ENCODE peak calls at places on chromosomes 11 and 22, in nine cellular contexts. One of them, this sample, is unnamed.

GRCh38 chr11:47768090-47768620 is 1.0 kb upstream of the FNBP4 start:
- DNase-seq in fibroblast of mammary gland: peak; percentile 78
- DNase-seq in ascending aorta: peak; percentile 20
- DNase-seq in prostate gland: peak; percentile 51
- DNase-seq in tibial artery: peak; percentile 84
- DNase-seq in psoas muscle: peak; percentile 59
- DNase-seq in bronchial epithelial cell: peak; percentile 71
- DNase-seq in neuronal stem cell: peak; percentile 15
- DNase-seq in NB4: peak; percentile 39
- DNase-seq in this sample: no peak

GRCh38 chr11:58813693-58814092 is 30.8 kb downstream of the GLYATL2 start:
- DNase-seq in tibial artery: no peak
- DNase-seq in prostate gland: no peak
- DNase-seq in psoas muscle: no peak
- DNase-seq in neuronal stem cell: no peak
- DNase-seq in bronchial epithelial cell: no peak
- DNase-seq in ascending aorta: no peak
- DNase-seq in NB4: peak; percentile 16
- DNase-seq in fibroblast of mammary gland: peak; percentile 18
- DNase-seq in this sample: no peak

GRCh38 chr11:17745032-17745772 is 10.6 kb downstream of the KCNC1 start:
- DNase-seq in bronchial epithelial cell: no peak
- DNase-seq in tibial artery: peak; percentile 60
- DNase-seq in psoas muscle: no peak
- DNase-seq in fibroblast of mammary gland: no peak
- DNase-seq in ascending aorta: no peak
- DNase-seq in NB4: no peak
- DNase-seq in prostate gland: no peak
- DNase-seq in neuronal stem cell: no peak
- DNase-seq in this sample: no peak

GRCh38 chr22:44410396-44411056 is 87.5 kb downstream of the RTL6 start:
- DNase-seq in psoas muscle: no peak
- DNase-seq in neuronal stem cell: no peak
- DNase-seq in tibial artery: peak; percentile 48
- DNase-seq in bronchial epithelial cell: peak; percentile 52
- DNase-seq in prostate gland: no peak
- DNase-seq in NB4: no peak
- DNase-seq in ascending aorta: no peak
- DNase-seq in fibroblast of mammary gland: no peak
- DNase-seq in this sample: no peak

GRCh38 chr11:75420224-75421034 is 12.6 kb downstream of the KLHL35 start:
- DNase-seq in neuronal stem cell: no peak
- DNase-seq in tibial artery: no peak
- DNase-seq in fibroblast of mammary gland: no peak
- DNase-seq in psoas muscle: no peak
- DNase-seq in ascending aorta: no peak
- DNase-seq in bronchial epithelial cell: no peak
- DNase-seq in NB4: no peak
- DNase-seq in prostate gland: no peak
- DNase-seq in this sample: no peak

GRCh38 chr22:24965822-24966626 is 13.5 kb downstream of the KIAA1671 start:
- DNase-seq in prostate gland: peak; percentile 43
- DNase-seq in neuronal stem cell: no peak
- DNase-seq in ascending aorta: no peak
- DNase-seq in bronchial epithelial cell: peak; percentile 82
- DNase-seq in fibroblast of mammary gland: no peak
- DNase-seq in NB4: no peak
- DNase-seq in tibial artery: no peak
- DNase-seq in psoas muscle: peak; percentile 41
- DNase-seq in this sample: no peak

GRCh38 chr22:30947163-30947820 is 21.3 kb downstream of the MORC2 start:
- DNase-seq in prostate gland: peak; percentile 65
- DNase-seq in fibroblast of mammary gland: no peak
- DNase-seq in NB4: no peak
- DNase-seq in neuronal stem cell: peak; percentile 62
- DNase-seq in tibial artery: peak; percentile 78
- DNase-seq in bronchial epithelial cell: peak; percentile 80
- DNase-seq in ascending aorta: no peak
- DNase-seq in psoas muscle: no peak
- DNase-seq in this sample: no peak

GRCh38 chr11:127766734-127767133 is 766.2 kb upstream of the KIRREL3 start:
- DNase-seq in fibroblast of mammary gland: no peak
- DNase-seq in psoas muscle: no peak
- DNase-seq in prostate gland: no peak
- DNase-seq in tibial artery: no peak
- DNase-seq in bronchial epithelial cell: no peak
- DNase-seq in NB4: no peak
- DNase-seq in ascending aorta: no peak
- DNase-seq in neuronal stem cell: no peak
- DNase-seq in this sample: no peak

GRCh38 chr11:62554377-62554776 is 7.8 kb upstream of the AHNAK start:
- DNase-seq in ascending aorta: no peak
- DNase-seq in psoas muscle: peak; percentile 70
- DNase-seq in tibial artery: peak; percentile 72
- DNase-seq in fibroblast of mammary gland: no peak
- DNase-seq in neuronal stem cell: no peak
- DNase-seq in bronchial epithelial cell: no peak
- DNase-seq in prostate gland: no peak
- DNase-seq in NB4: no peak
- DNase-seq in this sample: no peak
- H3K4me3 ChIP-seq in ascending aorta: no peak overlapping the region
- H3K4me3 ChIP-seq in psoas muscle: peak overlapping the region; percentile 41
- H3K4me3 ChIP-seq in tibial artery: no peak overlapping the region
- H3K4me3 ChIP-seq in fibroblast of mammary gland: peak overlapping the region; percentile 14
- H3K4me3 ChIP-seq in neuronal stem cell: no peak overlapping the region
- H3K4me3 ChIP-seq in bronchial epithelial cell: no peak overlapping the region
- H3K4me3 ChIP-seq in prostate gland: no peak overlapping the region
- H3K4me3 ChIP-seq in NB4: no peak overlapping the region
- H3K4me3 ChIP-seq in this sample: no peak overlapping the region

GRCh38 chr11:2382129-2382517 is 5.0 kb downstream of the CD81 start:
- DNase-seq in fibroblast of mammary gland: no peak
- DNase-seq in prostate gland: no peak
- DNase-seq in bronchial epithelial cell: no peak
- DNase-seq in tibial artery: no peak
- DNase-seq in ascending aorta: no peak
- DNase-seq in neuronal stem cell: no peak
- DNase-seq in psoas muscle: no peak
- DNase-seq in NB4: no peak
- DNase-seq in this sample: no peak

GRCh38 chr11:2380807-2381350 is 3.8 kb downstream of the CD81 start:
- DNase-seq in prostate gland: no peak
- DNase-seq in NB4: peak; percentile 88
- DNase-seq in fibroblast of mammary gland: peak; percentile 47
- DNase-seq in neuronal stem cell: no peak
- DNase-seq in ascending aorta: peak; percentile 63
- DNase-seq in bronchial epithelial cell: no peak
- DNase-seq in tibial artery: peak; percentile 89
- DNase-seq in psoas muscle: peak; percentile 77
- DNase-seq in this sample: no peak

GRCh38 chr11:2382927-2383822 is 6.1 kb downstream of the CD81 start:
- DNase-seq in prostate gland: no peak
- DNase-seq in tibial artery: no peak
- DNase-seq in bronchial epithelial cell: no peak
- DNase-seq in fibroblast of mammary gland: peak; percentile 67
- DNase-seq in NB4: peak; percentile 26
- DNase-seq in ascending aorta: no peak
- DNase-seq in neuronal stem cell: no peak
- DNase-seq in psoas muscle: peak; percentile 81
- DNase-seq in this sample: no peak

GRCh38 chr11:2380396-2380795 is 3.3 kb downstream of the CD81 start:
- DNase-seq in tibial artery: no peak
- DNase-seq in neuronal stem cell: no peak
- DNase-seq in psoas muscle: no peak
- DNase-seq in NB4: no peak
- DNase-seq in fibroblast of mammary gland: no peak
- DNase-seq in bronchial epithelial cell: no peak
- DNase-seq in prostate gland: no peak
- DNase-seq in ascending aorta: no peak
- DNase-seq in this sample: no peak

DNA sequence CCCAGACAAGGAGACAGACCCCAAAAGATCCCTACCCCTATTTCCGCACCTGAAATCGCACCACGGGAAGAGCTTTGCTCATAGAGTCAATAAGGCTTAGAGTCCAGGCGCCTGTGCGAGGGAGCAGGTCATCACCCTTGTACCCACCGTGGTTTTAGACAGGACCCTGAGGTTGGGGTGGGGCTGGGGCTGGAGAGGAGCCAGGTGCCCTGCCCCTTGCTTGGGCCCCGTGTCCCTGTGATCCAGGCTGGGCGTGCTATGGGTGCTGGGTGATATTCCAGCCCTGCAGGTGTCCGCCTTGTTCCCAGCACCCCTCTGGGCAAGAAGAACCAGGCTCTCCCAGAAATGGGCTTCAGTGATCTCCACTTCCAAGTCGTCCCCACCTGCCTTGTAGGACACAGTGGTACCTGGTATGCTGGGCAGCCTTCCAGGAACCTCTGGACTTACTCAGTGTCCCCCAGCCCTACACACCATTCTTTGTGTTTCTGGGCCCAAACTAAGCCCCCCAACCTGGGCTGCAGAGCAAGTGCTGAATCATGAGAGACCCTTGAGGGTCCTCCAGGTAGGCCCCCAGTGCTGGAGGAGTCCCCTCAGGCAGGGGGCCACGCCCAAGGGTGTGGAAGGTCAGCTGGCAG is 4.5 kb downstream of the CD81 start:
- DNase-seq in tibial artery: no peak
- DNase-seq in prostate gland: no peak
- DNase-seq in ascending aorta: no peak
- DNase-seq in NB4: no peak
- DNase-seq in psoas muscle: no peak
- DNase-seq in fibroblast of mammary gland: no peak
- DNase-seq in bronchial epithelial cell: no peak
- DNase-seq in neuronal stem cell: no peak
- DNase-seq in this sample: no peak
- H3K4me3 ChIP-seq in tibial artery: no peak overlapping the region
- H3K4me3 ChIP-seq in prostate gland: no peak overlapping the region
- H3K4me3 ChIP-seq in ascending aorta: no peak overlapping the region
- H3K4me3 ChIP-seq in NB4: no peak overlapping the region
- H3K4me3 ChIP-seq in psoas muscle: no peak overlapping the region
- H3K4me3 ChIP-seq in fibroblast of mammary gland: no peak overlapping the region
- H3K4me3 ChIP-seq in bronchial epithelial cell: no peak overlapping the region
- H3K4me3 ChIP-seq in neuronal stem cell: no peak overlapping the region
- H3K4me3 ChIP-seq in this sample: no peak overlapping the region

GRCh38 chr11:44380009-44380313 is 70.0 kb upstream of the ALX4 start:
- DNase-seq in neuronal stem cell: no peak
- DNase-seq in fibroblast of mammary gland: no peak
- DNase-seq in NB4: no peak
- DNase-seq in ascending aorta: no peak
- DNase-seq in tibial artery: no peak
- DNase-seq in bronchial epithelial cell: no peak
- DNase-seq in psoas muscle: no peak
- DNase-seq in prostate gland: no peak
- DNase-seq in this sample: no peak

GRCh38 chr11:44379141-44380008 is 69.4 kb upstream of the ALX4 start:
- DNase-seq in NB4: no peak
- DNase-seq in ascending aorta: no peak
- DNase-seq in neuronal stem cell: no peak
- DNase-seq in tibial artery: no peak
- DNase-seq in prostate gland: no peak
- DNase-seq in bronchial epithelial cell: no peak
- DNase-seq in psoas muscle: no peak
- DNase-seq in fibroblast of mammary gland: no peak
- DNase-seq in this sample: no peak

GRCh38 chr11:44376423-44376822 is 66.5 kb upstream of the ALX4 start:
- DNase-seq in bronchial epithelial cell: no peak
- DNase-seq in neuronal stem cell: no peak
- DNase-seq in ascending aorta: no peak
- DNase-seq in psoas muscle: no peak
- DNase-seq in prostate gland: no peak
- DNase-seq in NB4: no peak
- DNase-seq in tibial artery: no peak
- DNase-seq in fibroblast of mammary gland: no peak
- DNase-seq in this sample: no peak

GRCh38 chr11:44377914-44378321 is 68.0 kb upstream of the ALX4 start:
- DNase-seq in psoas muscle: no peak
- DNase-seq in ascending aorta: no peak
- DNase-seq in prostate gland: no peak
- DNase-seq in fibroblast of mammary gland: no peak
- DNase-seq in NB4: no peak
- DNase-seq in neuronal stem cell: no peak
- DNase-seq in bronchial epithelial cell: no peak
- DNase-seq in tibial artery: no peak
- DNase-seq in this sample: no peak

DNA sequence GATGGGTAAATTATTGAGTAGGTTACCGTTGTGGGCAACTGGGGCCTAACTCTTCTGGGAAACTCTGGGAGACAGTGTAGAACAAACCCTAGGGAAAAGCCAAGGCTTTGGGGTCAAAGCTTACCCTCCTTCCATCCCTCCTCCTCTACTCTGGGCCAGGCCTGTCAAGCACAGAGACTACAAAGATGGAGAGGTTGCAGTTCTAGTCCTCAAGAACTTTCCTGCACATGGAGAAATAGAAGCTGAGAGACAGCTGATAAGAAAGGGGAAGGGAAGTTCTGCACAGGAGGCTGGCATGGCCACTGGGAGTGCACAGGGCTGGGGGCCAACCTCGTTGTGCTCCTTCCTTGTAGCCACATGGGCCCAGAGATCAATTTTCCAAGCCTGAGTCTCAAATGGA is 67.2 kb upstream of the ALX4 start:
- DNase-seq in bronchial epithelial cell: no peak
- DNase-seq in neuronal stem cell: no peak
- DNase-seq in tibial artery: no peak
- DNase-seq in psoas muscle: no peak
- DNase-seq in prostate gland: no peak
- DNase-seq in ascending aorta: no peak
- DNase-seq in NB4: no peak
- DNase-seq in fibroblast of mammary gland: no peak
- DNase-seq in this sample: no peak
- H3K4me3 ChIP-seq in bronchial epithelial cell: no peak overlapping the region
- H3K4me3 ChIP-seq in neuronal stem cell: no peak overlapping the region
- H3K4me3 ChIP-seq in tibial artery: no peak overlapping the region
- H3K4me3 ChIP-seq in psoas muscle: no peak overlapping the region
- H3K4me3 ChIP-seq in prostate gland: no peak overlapping the region
- H3K4me3 ChIP-seq in ascending aorta: no peak overlapping the region
- H3K4me3 ChIP-seq in NB4: no peak overlapping the region
- H3K4me3 ChIP-seq in fibroblast of mammary gland: no peak overlapping the region
- H3K4me3 ChIP-seq in this sample: no peak overlapping the region

GRCh38 chr11:79626135-79626748 is 185.4 kb upstream of the TENM4 start:
- DNase-seq in prostate gland: no peak
- DNase-seq in tibial artery: no peak
- DNase-seq in fibroblast of mammary gland: no peak
- DNase-seq in ascending aorta: no peak
- DNase-seq in neuronal stem cell: no peak
- DNase-seq in bronchial epithelial cell: peak; percentile 79
- DNase-seq in NB4: no peak
- DNase-seq in psoas muscle: no peak
- DNase-seq in this sample: no peak
- H3K4me3 ChIP-seq in prostate gland: no peak overlapping the region
- H3K4me3 ChIP-seq in tibial artery: no peak overlapping the region
- H3K4me3 ChIP-seq in fibroblast of mammary gland: no peak overlapping the region
- H3K4me3 ChIP-seq in ascending aorta: no peak overlapping the region
- H3K4me3 ChIP-seq in neuronal stem cell: no peak overlapping the region
- H3K4me3 ChIP-seq in bronchial epithelial cell: no peak overlapping the region
- H3K4me3 ChIP-seq in NB4: no peak overlapping the region
- H3K4me3 ChIP-seq in psoas muscle: no peak overlapping the region
- H3K4me3 ChIP-seq in this sample: no peak overlapping the region

GRCh38 chr11:134459246-134460043 is 47.4 kb upstream of the B3GAT1 start:
- DNase-seq in psoas muscle: no peak
- DNase-seq in NB4: no peak
- DNase-seq in tibial artery: no peak
- DNase-seq in prostate gland: no peak
- DNase-seq in fibroblast of mammary gland: no peak
- DNase-seq in neuronal stem cell: no peak
- DNase-seq in ascending aorta: no peak
- DNase-seq in bronchial epithelial cell: no peak
- DNase-seq in this sample: no peak
- H3K4me3 ChIP-seq in psoas muscle: no peak overlapping the region
- H3K4me3 ChIP-seq in NB4: no peak overlapping the region
- H3K4me3 ChIP-seq in tibial artery: no peak overlapping the region
- H3K4me3 ChIP-seq in prostate gland: no peak overlapping the region
- H3K4me3 ChIP-seq in fibroblast of mammary gland: no peak overlapping the region
- H3K4me3 ChIP-seq in neuronal stem cell: no peak overlapping the region
- H3K4me3 ChIP-seq in ascending aorta: no peak overlapping the region
- H3K4me3 ChIP-seq in bronchial epithelial cell: no peak overlapping the region
- H3K4me3 ChIP-seq in this sample: no peak overlapping the region

This sample was measured in naive thymus-derived CD4-positive, alpha-beta T cell.